ENCODE peak calls at places on chromosome 13, in four cellular contexts. A, C, Z and T are unnamed samples.

GRCh38 chr13:80131204-80131603 is 209.7 kb downstream of the SPRY2 start:
- DNase-seq in A (peak; percentile 86), C (peak; percentile 68), Z (peak; percentile 84), T (peak; percentile 59)

GRCh38 chr13:101624210-101624922 is 171.9 kb downstream of the ITGBL1 start:
- DNase-seq in A (no peak), C (no peak), Z (no peak), T (no peak)

GRCh38 chr13:84445776-84446175 is 563.5 kb upstream of the SLITRK1 start:
- DNase-seq in A (no peak), C (no peak), Z (no peak), T (no peak)

GRCh38 chr13:106088094-106088493 is 447.4 kb downstream of the EFNB2 start:
- DNase-seq in A (no peak), C (no peak), Z (no peak), T (no peak)

GRCh38 chr13:65966991-65967451 is 1263.1 kb downstream of the PCDH9 start:
- DNase-seq in A (no peak), C (no peak), Z (no peak), T (no peak)

GRCh38 chr13:83449666-83450395 is 432.4 kb downstream of the SLITRK1 start:
- DNase-seq in A (no peak), C (no peak), Z (no peak), T (no peak)

GRCh38 chr13:30750036-30750435 is 14.7 kb downstream of the ALOX5AP start:
- DNase-seq in A (no peak), C (no peak), Z (no peak), T (no peak)

GRCh38 chr13:29110003-29110402 is 289.9 kb downstream of the MTUS2 start:
- DNase-seq in A (no peak), C (no peak), Z (no peak), T (no peak)

GRCh38 chr13:29487466-29488454 is 107.7 kb downstream of the SLC7A1 start:
- DNase-seq in A (no peak), C (no peak), Z (no peak), T (no peak)

GRCh38 chr13:73704587-73704986 is 429.6 kb downstream of the KLF12 start:
- DNase-seq in A (no peak), C (no peak), Z (no peak), T (no peak)

GRCh38 chr13:95319551-95320274 is 18.5 kb upstream of the ABCC4 start:
- DNase-seq in A (no peak), C (no peak), Z (no peak), T (no peak)

GRCh38 chr13:64725492-64725891 is 2504.6 kb downstream of the PCDH9 start:
- DNase-seq in A (no peak), C (no peak), Z (no peak), T (no peak)

GRCh38 chr13:106589716-106590115 is 21.8 kb upstream of the ARGLU1 start:
- DNase-seq in A (no peak), C (no peak), Z (no peak), T (no peak)

GRCh38 chr13:83824561-83824960 is 57.7 kb downstream of the SLITRK1 start:
- DNase-seq in A (no peak), C (no peak), Z (no peak), T (no peak)

GRCh38 chr13:30364876-30365275 is 57.4 kb upstream of the UBE2L5 start:
- DNase-seq in A (no peak), C (no peak), Z (no peak), T (no peak)

GRCh38 chr13:29849731-29850212 is 645 bp downstream of the UBL3 start:
- DNase-seq in A (peak; percentile 45), C (peak; percentile 76), Z (peak; percentile 60), T (peak; percentile 80)

GRCh38 chr13:97339019-97339988 is 94.7 kb upstream of the RAP2A start:
- DNase-seq in A (peak; percentile 54), C (no peak), Z (no peak), T (peak; percentile 44)

GRCh38 chr13:109868583-109869311 is 82.4 kb upstream of the IRS2 start:
- DNase-seq in A (no peak), C (no peak), Z (no peak), T (no peak)
- H3K4me3 ChIP-seq in A (peak overlapping the region; percentile 57), C (no peak overlapping the region), Z (no peak overlapping the region), T (peak overlapping the region; percentile 44)

GRCh38 chr13:110326263-110326904 is 19.3 kb downstream of the COL4A2 start:
- DNase-seq in A (no peak), C (no peak), Z (no peak), T (no peak)
- H3K27ac ChIP-seq in A (peak overlapping the region; percentile 74), C (peak overlapping the region; percentile 73), Z (peak overlapping the region; percentile 76), T (peak overlapping the region; percentile 92)

GRCh38 chr13:50589139-50589538 is 254.4 kb downstream of the DLEU7 start:
- DNase-seq in A (no peak), C (no peak), Z (no peak), T (no peak)
- H3K4me1 ChIP-seq in A (peaks cover 29% of the 10 kb centered on the region), C (no peaks in the 10 kb centered on the region), Z (peaks cover 14% of the 10 kb centered on the region), T (no peaks in the 10 kb centered on the region)

GRCh38 chr13:46181799-46182490 is at the start of gene LCP1:
- DNase-seq in A (no peak), C (no peak), Z (no peak), T (no peak)

GRCh38 chr13:46185634-46186033 is 3.7 kb upstream of the LCP1 start:
- DNase-seq in A (no peak), C (no peak), Z (no peak), T (no peak)

GRCh38 chr13:46183018-46183940 is 1.3 kb upstream of the LCP1 start:
- DNase-seq in A (no peak), C (no peak), Z (no peak), T (no peak)

GRCh38 chr13:46182491-46182877 is 507 bp upstream of the LCP1 start:
- DNase-seq in A (no peak), C (no peak), Z (no peak), T (no peak)

DNA sequence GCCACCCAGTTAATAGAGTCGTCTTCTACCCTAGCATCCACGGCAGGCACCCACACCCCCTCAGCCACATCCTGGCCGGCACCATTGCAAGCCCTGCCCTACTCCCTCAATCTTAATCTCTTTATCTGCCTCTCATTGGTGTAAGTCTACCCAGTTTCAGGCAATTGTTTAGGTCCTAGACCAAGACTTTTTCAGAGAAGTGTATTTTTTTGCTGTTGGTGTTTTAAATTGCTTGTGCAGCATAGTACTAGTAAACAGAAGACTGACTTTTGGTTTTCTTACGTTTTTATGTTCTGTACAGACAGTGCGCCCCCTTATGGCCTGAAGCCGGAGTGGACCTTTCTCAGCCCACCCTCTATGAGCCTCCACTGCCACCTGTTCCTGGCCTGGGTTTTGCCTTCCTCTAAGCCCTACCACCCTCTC is 2.3 kb upstream of the LCP1 start:
- DNase-seq in A (peak; percentile 22), C (no peak), Z (peak; percentile 23), T (no peak)
- H3K4me3 ChIP-seq in A (no peak overlapping the region), C (no peak overlapping the region), Z (no peak overlapping the region), T (no peak overlapping the region)

GRCh38 chr13:59479629-59480028 is 684.1 kb downstream of the DIAPH3 start:
- DNase-seq in A (no peak), C (no peak), Z (no peak), T (no peak)
- H3K27ac ChIP-seq in A (peak overlapping the region; percentile 50), C (no peak overlapping the region), Z (no peak overlapping the region), T (no peak overlapping the region)

DNA sequence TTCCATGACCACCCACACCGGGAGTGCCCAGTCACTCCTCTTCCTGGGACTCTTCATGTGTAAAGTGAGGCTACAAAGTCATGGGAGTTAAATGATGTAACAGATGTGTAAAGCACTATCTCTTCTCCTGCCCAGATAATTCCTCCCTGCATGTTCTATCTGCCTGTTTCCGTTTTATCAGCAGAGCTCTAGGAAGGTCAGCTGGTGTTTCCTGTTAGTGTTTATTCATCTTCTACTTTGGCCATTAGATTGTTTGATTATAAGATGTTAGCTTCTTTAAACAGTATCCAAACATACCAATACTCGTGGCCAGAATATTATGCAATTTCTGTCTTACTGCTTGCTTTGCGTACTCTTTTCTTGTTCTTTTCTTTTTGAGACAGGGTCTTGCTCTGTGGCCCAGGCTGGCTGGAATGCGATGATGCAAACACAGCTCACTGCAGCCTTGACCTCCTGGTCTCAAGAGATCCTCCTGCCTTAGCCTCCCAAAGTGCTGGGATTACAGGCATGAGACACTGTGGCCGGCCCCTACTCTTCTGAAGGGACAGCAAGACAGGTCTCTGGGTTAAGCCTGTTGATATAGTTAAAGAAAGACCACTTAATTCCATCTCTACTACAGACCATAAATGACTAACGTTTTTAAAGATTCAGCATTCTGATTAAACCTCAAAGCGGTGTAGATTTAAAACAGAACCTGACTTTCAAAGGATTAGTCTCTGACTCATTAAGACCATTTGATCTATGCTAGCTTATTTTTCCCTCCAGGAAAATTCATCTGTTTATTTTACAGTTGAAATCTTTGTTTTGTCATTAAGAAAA is 97.4 kb upstream of the AKAP11 start:
- DNase-seq in A (no peak), C (no peak), Z (no peak), T (no peak)
- H3K4me1 ChIP-seq in A (no peaks in the 10 kb centered on the region), C (no peaks in the 10 kb centered on the region), Z (no peaks in the 10 kb centered on the region), T (no peaks in the 10 kb centered on the region)

DNA sequence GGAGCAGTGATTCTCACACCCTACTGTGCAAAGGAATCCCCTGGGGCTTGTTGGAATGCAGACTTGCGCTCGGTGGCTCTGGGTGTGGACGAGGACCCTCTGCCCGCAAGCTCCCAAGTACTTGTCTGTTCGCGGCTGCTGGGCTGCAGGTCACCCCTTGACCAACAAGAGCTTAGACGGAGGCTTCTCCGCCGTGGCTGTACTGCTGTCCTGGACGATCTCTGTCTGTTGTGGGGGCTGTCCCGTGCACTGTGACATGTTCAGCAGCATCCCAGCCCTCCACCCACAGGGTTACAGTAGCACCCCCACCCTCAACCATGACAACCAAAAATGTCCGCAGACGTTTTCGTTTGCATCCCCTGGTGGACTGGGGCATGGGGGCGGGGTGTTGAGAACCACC is 22.9 kb upstream of the SLC15A1 start:
- DNase-seq in A (no peak), C (no peak), Z (no peak), T (no peak)
- H3K4me3 ChIP-seq in A (no peak overlapping the region), C (no peak overlapping the region), Z (no peak overlapping the region), T (no peak overlapping the region)

GRCh38 chr13:40445557-40445990 is 220.9 kb downstream of the FOXO1 start:
- DNase-seq in A (peak; percentile 42), C (no peak), Z (peak; percentile 56), T (no peak)
- H3K27ac ChIP-seq in A (peak overlapping the region; percentile 56), C (no peak overlapping the region), Z (no peak overlapping the region), T (no peak overlapping the region)